ENCODE peak calls at places on chromosome 3, in eight cellular contexts. D, X, T, L, Z, A, N and H are unnamed samples.

GRCh38 chr3:111810909-111811308 is 48.2 kb upstream of the PHLDB2 start:
- DNase-seq in D (no peak), A (peak), L (no peak), X (no peak), Z (no peak), N (no peak), T (no peak), H (no peak)

GRCh38 chr3:32004111-32004790 is 22.7 kb downstream of the ZNF860 start:
- DNase-seq in T (no peak), L (no peak), N (no peak), Z (no peak), D (no peak), X (no peak), A (no peak), H (no peak)

GRCh38 chr3:171026584-171027293 is at the start of gene SLC2A2:
- DNase-seq in L (no peak), T (no peak), Z (no peak), N (no peak), X (no peak), A (no peak), D (no peak), H (no peak)

GRCh38 chr3:174202561-174202960 is 656.6 kb upstream of the NAALADL2 start:
- DNase-seq in X (no peak), N (no peak), Z (no peak), D (no peak), T (no peak), A (no peak), L (no peak), H (no peak)

GRCh38 chr3:66423791-66424190 is 77.0 kb downstream of the LRIG1 start:
- DNase-seq in L (no peak), X (no peak), D (no peak), Z (no peak), A (peak), T (no peak), N (peak), H (no peak)

GRCh38 chr3:102536479-102536878 is 101.7 kb downstream of the ZPLD1 start:
- DNase-seq in Z (peak), N (no peak), T (no peak), D (no peak), A (peak), X (peak), L (no peak), H (no peak)

GRCh38 chr3:72044231-72044935 is 259.4 kb upstream of the PROK2 start:
- DNase-seq in X (no peak), N (no peak), L (no peak), Z (no peak), A (peak), T (no peak), D (no peak), H (no peak)

GRCh38 chr3:179046497-179047353 is 24.9 kb downstream of the ZMAT3 start:
- DNase-seq in T (no peak), L (no peak), X (no peak), Z (no peak), D (no peak), N (no peak), A (no peak), H (no peak)

GRCh38 chr3:72999971-73000370 is 3.4 kb downstream of the PPP4R2 start:
- DNase-seq in D (no peak), Z (no peak), N (no peak), L (no peak), A (no peak), X (peak), T (no peak), H (no peak)

GRCh38 chr3:88852606-88853005 is 254.8 kb upstream of the EPHA3 start:
- DNase-seq in N (no peak), T (no peak), X (no peak), A (no peak), L (no peak), D (no peak), Z (no peak), H (no peak)

GRCh38 chr3:49812916-49813496 is 747 bp downstream of the UBA7 start:
- DNase-seq in X (peak), D (peak), T (no peak), L (peak), N (no peak), Z (no peak), A (no peak), H (no peak)

GRCh38 chr3:9803494-9803893 is 6.6 kb upstream of the TTLL3 start:
- DNase-seq in T (no peak), X (no peak), L (no peak), A (no peak), Z (no peak), N (no peak), D (no peak), H (no peak)